ENCODE peak calls at places on chromosomes 1 and 21, in nine cellular contexts. Y is stimulated activated CD4-positive, alpha-beta T cell treated with anti-CD3 and anti-CD28 coated beads, Interleukin-1b, Interleukin-23, amount 100 ng/mL, for 4 hours; K is GM23338; C is lower lobe of right lung; Z is T-helper 9 cell; E is NCI-H1417; F is stromal cell of bone marrow; X is cerebellum; H is osteocyte. V is an unnamed sample.

GRCh38 chr21:41071410-41071809 is 96.5 kb upstream of the BACE2 start:
- DNase-seq in Y (no peak), K (peak), C (no peak), Z (no peak), E (peak), F (no peak), X (no peak), H (no peak), V (no peak)

GRCh38 chr21:30981403-30981802 is 56.9 kb downstream of the KRTAP19-8 start:
- DNase-seq in Y (no peak), K (peak), C (no peak), Z (no peak), E (peak), F (no peak), X (no peak), H (no peak), V (no peak)

GRCh38 chr1:241579434-241579833 is 47.3 kb downstream of the KMO start:
- DNase-seq in Y (no peak), K (no peak), C (peak), Z (no peak), E (no peak), F (no peak), X (no peak), H (no peak), V (no peak)

GRCh38 chr1:171984262-171984661 is 143.0 kb downstream of the DNM3 start:
- DNase-seq in Y (no peak), K (no peak), C (no peak), Z (no peak), E (no peak), F (no peak), X (peak), H (no peak), V (no peak)

GRCh38 chr1:219990782-219991510 is 55.4 kb downstream of the EPRS1 start:
- DNase-seq in Y (no peak), K (peak), C (no peak), Z (no peak), E (peak), F (peak), X (peak), H (no peak), V (no peak)

GRCh38 chr1:78682527-78682926 is 32.9 kb downstream of the IFI44 start:
- DNase-seq in Y (no peak), K (no peak), C (no peak), Z (no peak), E (no peak), F (no peak), X (no peak), H (no peak), V (no peak)

GRCh38 chr21:44259082-44259705 is 2.5 kb downstream of the DNMT3L start:
- DNase-seq in Y (no peak), K (no peak), C (no peak), Z (no peak), E (no peak), F (no peak), X (no peak), H (no peak), V (no peak)

GRCh38 chr1:198620951-198621824 is 17.7 kb upstream of the PTPRC start:
- DNase-seq in Y (peak), K (no peak), C (peak), Z (peak), E (no peak), F (no peak), X (no peak), H (no peak), V (peak)

GRCh38 chr1:203546274-203546673 is 52.3 kb downstream of the OPTC start:
- DNase-seq in Y (no peak), K (no peak), C (no peak), Z (no peak), E (no peak), F (no peak), X (no peak), H (no peak), V (no peak)

GRCh38 chr1:2344121-2344681 is 47.2 kb downstream of the MORN1 start:
- DNase-seq in Y (no peak), K (no peak), C (peak), Z (no peak), E (no peak), F (no peak), X (no peak), H (no peak), V (no peak)

GRCh38 chr1:197944485-197944884 is 27.3 kb downstream of the LHX9 start:
- DNase-seq in Y (no peak), K (no peak), C (no peak), Z (no peak), E (no peak), F (no peak), X (no peak), H (no peak), V (no peak)

GRCh38 chr1:15246960-15247614 is at the start of gene FHAD1:
- DNase-seq in Y (peak), K (peak), C (peak), Z (peak), E (peak), F (no peak), X (peak), H (no peak), V (no peak)

GRCh38 chr1:4778056-4778455 is 123.6 kb downstream of the AJAP1 start:
- DNase-seq in Y (no peak), K (no peak), C (no peak), Z (no peak), E (peak), F (no peak), X (peak), H (no peak), V (no peak)

GRCh38 chr1:240621249-240621648 is 9.3 kb upstream of the GREM2 start:
- DNase-seq in Y (no peak), K (peak), C (no peak), Z (no peak), E (no peak), F (no peak), X (no peak), H (no peak), V (no peak)

GRCh38 chr1:165703648-165704047 is 5.3 kb upstream of the ALDH9A1 start:
- DNase-seq in Y (no peak), K (no peak), C (no peak), Z (no peak), E (no peak), F (no peak), X (no peak), H (no peak), V (no peak)

GRCh38 chr21:15243356-15243755 is 178.6 kb upstream of the NRIP1 start:
- DNase-seq in Y (no peak), K (peak), C (no peak), Z (no peak), E (no peak), F (no peak), X (no peak), H (no peak), V (no peak)

GRCh38 chr1:145711213-145711651 is 4.1 kb upstream of the PDZK1 start:
- DNase-seq in Y (no peak), K (no peak), C (no peak), Z (no peak), E (no peak), F (no peak), X (no peak), H (no peak), V (no peak)

GRCh38 chr1:188023206-188023605 is 1194.5 kb downstream of the PLA2G4A start:
- DNase-seq in Y (no peak), K (no peak), C (no peak), Z (no peak), E (no peak), F (no peak), X (no peak), H (no peak), V (no peak)

GRCh38 chr21:39707316-39707715 is 37.7 kb upstream of the IGSF5 start:
- DNase-seq in Y (no peak), K (peak), C (no peak), Z (no peak), E (no peak), F (no peak), X (no peak), H (no peak), V (no peak)

GRCh38 chr1:59290173-59290954 is 6.5 kb upstream of the FGGY start:
- DNase-seq in Y (no peak), K (peak), C (peak), Z (no peak), E (peak), F (no peak), X (no peak), H (no peak), V (peak)

GRCh38 chr21:45459171-45460010 is 54.4 kb downstream of the COL18A1 start:
- DNase-seq in Y (no peak), K (no peak), C (no peak), Z (no peak), E (no peak), F (no peak), X (no peak), H (no peak), V (no peak)

GRCh38 chr1:151156515-151156819 is at the start of gene TNFAIP8L2:
- DNase-seq in Y (peak), K (peak), C (peak), Z (peak), E (no peak), F (no peak), X (no peak), H (no peak), V (no peak)

GRCh38 chr1:214289574-214290272 is 8.8 kb downstream of the SMYD2 start:
- DNase-seq in Y (no peak), K (peak), C (no peak), Z (no peak), E (no peak), F (no peak), X (no peak), H (no peak), V (no peak)

GRCh38 chr1:154775559-154776338 is 94.3 kb downstream of the KCNN3 start:
- DNase-seq in Y (no peak), K (no peak), C (no peak), Z (no peak), E (peak), F (no peak), X (no peak), H (no peak), V (no peak)

GRCh38 chr1:163093169-163093568 is 24.0 kb downstream of the RGS4 start:
- DNase-seq in Y (no peak), K (no peak), C (no peak), Z (no peak), E (no peak), F (no peak), X (no peak), H (no peak), V (no peak)

GRCh38 chr1:69700770-69701169 is 133.0 kb downstream of the LRRC7 start:
- DNase-seq in Y (no peak), K (peak), C (no peak), Z (no peak), E (peak), F (no peak), X (no peak), H (no peak), V (no peak)

GRCh38 chr1:214039394-214040018 is 51.7 kb downstream of the PROX1 start:
- DNase-seq in Y (no peak), K (no peak), C (no peak), Z (no peak), E (no peak), F (no peak), X (no peak), H (no peak), V (no peak)

GRCh38 chr1:112575154-112575804 is 43.7 kb downstream of the ST7L start:
- DNase-seq in Y (no peak), K (no peak), C (no peak), Z (no peak), E (no peak), F (peak), X (no peak), H (no peak), V (no peak)

GRCh38 chr21:27953328-27954045 is 986.6 kb upstream of the ADAMTS5 start:
- DNase-seq in Y (no peak), K (no peak), C (no peak), Z (no peak), E (no peak), F (no peak), X (no peak), H (no peak), V (no peak)

GRCh38 chr1:38005195-38006007 is at the start of gene FHL3:
- DNase-seq in Y (no peak), K (peak), C (peak), Z (peak), E (peak), F (no peak), X (peak), H (no peak), V (no peak)

GRCh38 chr1:147627435-147628110 is 42.8 kb downstream of the ACP6 start:
- DNase-seq in Y (peak), K (peak), C (peak), Z (peak), E (peak), F (no peak), X (peak), H (no peak), V (peak)

GRCh38 chr21:35543746-35544145 is 494.6 kb upstream of the RUNX1 start:
- DNase-seq in Y (no peak), K (no peak), C (no peak), Z (no peak), E (peak), F (no peak), X (no peak), H (no peak), V (no peak)

GRCh38 chr1:119314001-119314796 is 54.4 kb upstream of the HAO2 start:
- DNase-seq in Y (no peak), K (no peak), C (no peak), Z (no peak), E (no peak), F (no peak), X (no peak), H (no peak), V (no peak)